ENCODE peak calls at places on chromosome 1, in six cellular contexts. Y, T, V, G, C and X are unnamed samples.

GRCh38 chr1:102942324-102942723 is 166.0 kb downstream of the COL11A1 start:
- DNase-seq in G (no peak), Y (no peak), C (no peak), V (no peak), T (no peak), X (no peak)

GRCh38 chr1:216560527-216560926 is 137.3 kb upstream of the USH2A start:
- DNase-seq in Y (no peak), V (no peak), G (no peak), C (no peak), T (no peak), X (no peak)

GRCh38 chr1:18481190-18481920 is 625 bp downstream of the KLHDC7A start:
- DNase-seq in C (no peak), V (no peak), G (no peak), T (no peak), Y (no peak), X (no peak)

GRCh38 chr1:115217150-115218033 is 120.7 kb downstream of the NGF start:
- DNase-seq in C (no peak), G (no peak), T (no peak), Y (no peak), V (no peak), X (no peak)

GRCh38 chr1:154328318-154329151 is 3.2 kb downstream of the ATP8B2 start:
- DNase-seq in V (peak), G (no peak), T (no peak), Y (peak), C (peak), X (peak)

GRCh38 chr1:17802945-17803344 is 47.8 kb downstream of the ACTL8 start:
- DNase-seq in Y (no peak), C (no peak), T (no peak), G (no peak), V (no peak), X (no peak)

GRCh38 chr1:24540051-24540905 is 15.6 kb upstream of the NCMAP start:
- DNase-seq in T (no peak), V (no peak), G (no peak), C (no peak), Y (no peak), X (no peak)

GRCh38 chr1:36856126-36856525 is 178.2 kb downstream of the GRIK3 start:
- DNase-seq in G (no peak), T (no peak), C (no peak), V (no peak), Y (no peak), X (no peak)

GRCh38 chr1:10507111-10507879 is 32.5 kb downstream of the PEX14 start:
- DNase-seq in Y (peak), T (no peak), G (no peak), C (no peak), V (peak), X (peak)

GRCh38 chr1:202964755-202965440 is 2.2 kb downstream of the CYB5R1 start:
- DNase-seq in T (no peak), V (no peak), Y (no peak), G (no peak), C (no peak), X (no peak)

GRCh38 chr1:179583869-179584268 is 7.8 kb upstream of the TDRD5 start:
- DNase-seq in V (no peak), Y (no peak), T (no peak), C (no peak), G (no peak), X (no peak)